ENCODE peak calls at places on chromosomes 4 and X, in seven cellular contexts. I is Panc1, V is sigmoid colon, L is AG04450, T is ovary, F is MM.1S, E is neural progenitor cell. U is an unnamed sample.

GRCh38 chr4:24645765-24646550 is 61.6 kb upstream of the DHX15 start:
- DNase-seq in T (no peak), I (no peak), E (no peak), L (no peak), V (no peak), F (no peak), U (no peak)

GRCh38 chr4:119394826-119395225 is 72.9 kb upstream of the FABP2 start:
- DNase-seq in I (no peak), V (no peak), L (no peak), E (peak; percentile 4), F (no peak), T (no peak), U (no peak)

GRCh38 chr4:1656132-1656531 is 28.0 kb downstream of the FAM53A start:
- DNase-seq in E (no peak), V (no peak), I (no peak), L (no peak), T (no peak), F (no peak), U (no peak)

GRCh38 chr4:1177274-1178141 is 5.1 kb upstream of the SPON2 start:
- DNase-seq in E (no peak), I (no peak), L (no peak), V (peak; percentile 63), T (no peak), F (no peak), U (no peak)

GRCh38 chr4:14810121-14810520 is 192.2 kb upstream of the CPEB2 start:
- DNase-seq in V (no peak), L (no peak), I (no peak), T (no peak), E (no peak), F (no peak), U (no peak)

GRCh38 chr4:2793920-2794706 is 1.2 kb downstream of the SH3BP2 start:
- DNase-seq in T (peak; percentile 26), L (no peak), F (no peak), E (peak; percentile 25), V (peak; percentile 71), I (no peak), U (no peak)

GRCh38 chrX:46575991-46576392 is 2.4 kb downstream of the CHST7 start:
- DNase-seq in T (peak; percentile 43), E (peak; percentile 24), V (peak; percentile 80), I (no peak), F (no peak), L (no peak), U (no peak)

GRCh38 chr4:107800058-107800457 is 24.7 kb upstream of the SGMS2 start:
- DNase-seq in V (no peak), L (no peak), E (no peak), I (no peak), T (no peak), F (no peak), U (no peak)

GRCh38 chr4:158193171-158193749 is 17.0 kb upstream of the TMEM144 start:
- DNase-seq in E (peak; percentile 39), F (peak; percentile 55), T (no peak), V (no peak), I (no peak), L (no peak), U (no peak)

GRCh38 chrX:14476169-14476568 is 53.2 kb upstream of the GLRA2 start:
- DNase-seq in I (no peak), L (no peak), F (no peak), V (no peak), T (no peak), E (no peak), U (peak; percentile 23)

GRCh38 chr4:188660796-188661195 is 521.6 kb downstream of the TRIML1 start:
- DNase-seq in F (peak; percentile 51), V (no peak), L (no peak), I (no peak), T (no peak), E (no peak), U (no peak)

GRCh38 chrX:153340111-153340510 is 6.2 kb downstream of the ZNF275 start:
- DNase-seq in L (no peak), F (no peak), E (no peak), T (no peak), I (no peak), V (no peak), U (no peak)

GRCh38 chrX:154352466-154352865 is 22.0 kb downstream of the FLNA start:
- DNase-seq in V (no peak), E (no peak), L (no peak), I (no peak), T (no peak), F (no peak), U (no peak)

GRCh38 chrX:71543316-71543715 is 10.4 kb downstream of the OGT start:
- DNase-seq in I (no peak), F (no peak), E (no peak), T (no peak), L (no peak), V (no peak), U (peak; percentile 66)

GRCh38 chrX:17627026-17627425 is 110.3 kb upstream of the SCML1 start:
- DNase-seq in V (no peak), L (no peak), I (no peak), T (no peak), F (no peak), E (no peak), U (no peak)

GRCh38 chr4:175776217-175776616 is 35.8 kb downstream of the GPM6A start:
- DNase-seq in L (no peak), E (no peak), I (no peak), F (no peak), V (no peak), T (no peak), U (no peak)

GRCh38 chrX:3119376-3119775 is 78.1 kb downstream of the ARSF start:
- DNase-seq in L (no peak), E (no peak), I (no peak), T (no peak), F (no peak), V (no peak), U (no peak)

GRCh38 chr4:155734951-155735350 is 23.9 kb upstream of the GUCY1B1 start:
- DNase-seq in F (no peak), T (no peak), L (no peak), V (no peak), E (no peak), I (no peak), U (no peak)

GRCh38 chr4:31613946-31614623 is 893.9 kb downstream of the PCDH7 start:
- DNase-seq in T (no peak), E (peak; percentile 21), V (no peak), L (no peak), I (no peak), F (peak; percentile 15), U (no peak)

GRCh38 chrX:148310402-148311200 is 189.8 kb upstream of the AFF2 start:
- DNase-seq in V (no peak), F (peak; percentile 75), L (no peak), T (no peak), E (no peak), I (no peak), U (no peak)

GRCh38 chr4:73718375-73719373 is 21.7 kb upstream of the CXCL8 start:
- DNase-seq in V (no peak), L (no peak), F (peak; percentile 34), I (no peak), T (no peak), E (no peak), U (no peak)

GRCh38 chr4:17528526-17529165 is 13.7 kb downstream of the CLRN2 start:
- DNase-seq in T (no peak), V (no peak), F (no peak), E (no peak), I (no peak), L (no peak), U (no peak)

GRCh38 chrX:9227276-9227675 is 193.3 kb upstream of the FAM9B start:
- DNase-seq in F (no peak), V (no peak), T (no peak), E (no peak), L (no peak), I (no peak), U (no peak)

GRCh38 chrX:53093748-53094583 is at the start of gene KANTR:
- DNase-seq in I (peak; percentile 88), V (peak; percentile 95), L (peak; percentile 84), E (peak; percentile 96), F (peak; percentile 91), T (peak; percentile 81), U (peak; percentile 80)

GRCh38 chrX:9789555-9789954 is 3.3 kb downstream of the SHROOM2 start:
- DNase-seq in L (no peak), V (no peak), I (no peak), F (no peak), T (no peak), E (peak; percentile 76), U (no peak)

GRCh38 chrX:101079223-101079622 is 544 bp downstream of the TMEM35A start:
- DNase-seq in E (peak; percentile 9), I (no peak), T (no peak), L (no peak), V (no peak), F (no peak), U (no peak)
- H3K4me3 ChIP-seq in E (peak overlapping the region; percentile 79), I (no peak overlapping the region), T (peak overlapping the region; percentile 39), L (peak overlapping the region; percentile 73), V (peak overlapping the region; percentile 50), F (no peak overlapping the region), U (peak overlapping the region; percentile 41)

GRCh38 chr4:140641789-140642439 is 73.2 kb upstream of the UCP1 start:
- DNase-seq in E (peak; percentile 52), I (no peak), F (peak; percentile 13), L (no peak), T (peak; percentile 72), V (no peak), U (no peak)
- TF ChIP-seq CTCF in E (peak; percentile 27), I (no peak), F (no peak), L (no peak), T (no peak), V (no peak), U (no peak)

GRCh38 chr4:123408471-123409084 is 12.0 kb downstream of the SPRY1 start:
- DNase-seq in L (no peak), I (no peak), E (peak; percentile 21), T (no peak), F (no peak), V (no peak), U (no peak)

GRCh38 chr4:123409301-123409700 is 12.7 kb downstream of the SPRY1 start:
- DNase-seq in T (no peak), E (no peak), L (no peak), V (no peak), F (no peak), I (no peak), U (no peak)

GRCh38 chr4:123411976-123412589 is 15.5 kb downstream of the SPRY1 start:
- DNase-seq in E (peak; percentile 8), V (no peak), F (peak; percentile 89), T (no peak), L (no peak), I (no peak), U (no peak)

GRCh38 chr4:123412700-123413512 is 16.3 kb downstream of the SPRY1 start:
- DNase-seq in E (no peak), V (no peak), I (no peak), L (no peak), F (no peak), T (no peak), U (no peak)

GRCh38 chr4:123411514-123411913 is 14.9 kb downstream of the SPRY1 start:
- DNase-seq in I (no peak), V (no peak), L (no peak), T (no peak), F (no peak), E (no peak), U (no peak)
- H3K27me3 ChIP-seq in I (no peaks in the 10 kb centered on the region), V (no peaks in the 10 kb centered on the region), L (no peaks in the 10 kb centered on the region), T (no peaks in the 10 kb centered on the region), F (no peaks in the 10 kb centered on the region), E (no peaks in the 10 kb centered on the region), U (no peaks in the 10 kb centered on the region)

DNA sequence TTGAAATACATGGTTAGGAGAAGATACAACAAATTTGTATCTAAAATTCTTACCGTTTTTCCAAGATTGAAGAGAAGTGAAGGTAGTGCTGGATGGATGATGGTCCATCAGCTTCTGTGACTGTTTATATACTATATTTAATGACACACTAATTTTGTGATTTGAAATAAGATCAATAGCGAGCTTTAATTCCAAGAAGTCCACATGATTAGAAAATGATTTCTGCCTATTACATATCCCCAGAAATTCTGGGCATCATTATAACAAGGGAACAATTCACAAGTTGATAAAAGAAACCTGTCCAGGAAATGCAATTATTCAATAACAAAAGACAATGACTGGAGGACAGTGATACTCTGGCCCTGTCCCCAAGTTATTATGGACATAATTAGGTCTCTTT is at the start of gene CSN2:
- DNase-seq in I (no peak), E (no peak), F (no peak), T (no peak), V (no peak), L (no peak), U (no peak)
- H3K4me3 ChIP-seq in I (no peak within 1 kb of the TSS), E (no peak within 1 kb of the TSS), F (no peak within 1 kb of the TSS), T (no peak within 1 kb of the TSS), V (no peak within 1 kb of the TSS), L (no peak within 1 kb of the TSS), U (no peak within 1 kb of the TSS)

U was measured in BJ.